ENCODE peak calls at places on chromosomes 4 and X, in nine cellular contexts. X is GM23338, W is right atrium auricular region, Y is fibroblast of pulmonary artery, A is omental fat pad, F is AG09319, L is dorsolateral prefrontal cortex, K is transverse colon, Z is HepG2. C is an unnamed sample.
A peak's percentile ranks its signal among the peaks of the same experiment; 100 is the strongest.

GRCh38 chr4:119585771-119586170 is 42.8 kb downstream of the PDE5A start:
- DNase-seq in X (no peak), W (no peak), Y (no peak), A (no peak), F (no peak), L (no peak), K (no peak), Z (no peak), C (no peak)

GRCh38 chr4:44232262-44232661 is 216.3 kb downstream of the KCTD8 start:
- DNase-seq in X (peak; percentile 19), W (no peak), Y (no peak), A (no peak), F (no peak), L (no peak), K (no peak), Z (no peak), C (no peak)

GRCh38 chr4:146437778-146438177 is 84.0 kb downstream of the SLC10A7 start:
- DNase-seq in X (no peak), W (no peak), Y (no peak), A (no peak), F (no peak), L (no peak), K (no peak), Z (no peak), C (no peak)

GRCh38 chr4:57876934-57877554 is 766.9 kb upstream of the IGFBP7 start:
- DNase-seq in X (no peak), W (no peak), Y (no peak), A (no peak), F (no peak), L (no peak), K (no peak), Z (no peak), C (no peak)

GRCh38 chr4:109332926-109333464 is 30.5 kb upstream of the COL25A1 start:
- DNase-seq in X (peak; percentile 83), W (no peak), Y (peak; percentile 2), A (no peak), F (no peak), L (no peak), K (no peak), Z (no peak), C (peak; percentile 56)

GRCh38 chrX:149074429-149074828 is 430.7 kb downstream of the IDS start:
- DNase-seq in X (peak; percentile 0), W (peak; percentile 64), Y (peak; percentile 82), A (no peak), F (peak; percentile 5), L (no peak), K (no peak), Z (no peak), C (no peak)

GRCh38 chrX:64192040-64192439 is 13.5 kb downstream of the AMER1 start:
- DNase-seq in X (no peak), W (no peak), Y (no peak), A (no peak), F (no peak), L (no peak), K (no peak), Z (no peak), C (no peak)

GRCh38 chrX:121876316-121876715 is 828.9 kb downstream of the GLUD2 start:
- DNase-seq in X (peak; percentile 0), W (no peak), Y (peak; percentile 24), A (no peak), F (peak; percentile 10), L (no peak), K (no peak), Z (no peak), C (no peak)

GRCh38 chr4:47490550-47490949 is 5.5 kb downstream of the ATP10D start:
- DNase-seq in X (peak; percentile 71), W (no peak), Y (peak; percentile 63), A (no peak), F (no peak), L (no peak), K (no peak), Z (peak; percentile 21), C (peak; percentile 8)

GRCh38 chr4:2634014-2634413 is 97.6 kb downstream of the FAM193A start:
- DNase-seq in X (no peak), W (no peak), Y (no peak), A (no peak), F (no peak), L (no peak), K (no peak), Z (no peak), C (no peak)

GRCh38 chr4:38512840-38513239 is 151.2 kb upstream of the KLF3 start:
- DNase-seq in X (peak; percentile 50), W (no peak), Y (no peak), A (no peak), F (no peak), L (no peak), K (no peak), Z (no peak), C (no peak)

GRCh38 chr4:2849267-2850140 is 5.9 kb downstream of the ADD1 start:
- DNase-seq in X (no peak), W (no peak), Y (no peak), A (no peak), F (no peak), L (no peak), K (peak; percentile 56), Z (no peak), C (no peak)

GRCh38 chr4:42136371-42136770 is 16.1 kb downstream of the BEND4 start:
- DNase-seq in X (peak; percentile 74), W (no peak), Y (no peak), A (no peak), F (no peak), L (no peak), K (no peak), Z (no peak), C (no peak)

GRCh38 chrX:153688071-153688470 is 345 bp downstream of the SLC6A8 start:
- DNase-seq in X (no peak), W (no peak), Y (no peak), A (no peak), F (no peak), L (no peak), K (no peak), Z (no peak), C (no peak)
- TF ChIP-seq CTCF in X (no peak), W (no peak), Y (no peak), A (no peak), F (no peak), L (no peak), K (no peak), Z (no peak), C (no peak)

GRCh38 chr4:77893451-77893850 is 30.8 kb downstream of the MRPL1 start:
- DNase-seq in X (no peak), W (no peak), Y (no peak), A (no peak), F (no peak), L (no peak), K (no peak), Z (no peak), C (no peak)
- TF ChIP-seq CTCF in X (no peak), W (no peak), Y (no peak), A (no peak), F (no peak), L (no peak), K (no peak), Z (no peak), C (no peak)

GRCh38 chr4:157294575-157294974 is 74.0 kb downstream of the GRIA2 start:
- DNase-seq in X (no peak), W (no peak), Y (no peak), A (no peak), F (no peak), L (no peak), K (no peak), Z (no peak), C (no peak)

GRCh38 chr4:157287445-157287844 is 66.9 kb downstream of the GRIA2 start:
- DNase-seq in X (no peak), W (no peak), Y (no peak), A (no peak), F (no peak), L (no peak), K (no peak), Z (no peak), C (no peak)

GRCh38 chr4:157290622-157291021 is 70.1 kb downstream of the GRIA2 start:
- DNase-seq in X (no peak), W (no peak), Y (no peak), A (no peak), F (no peak), L (no peak), K (no peak), Z (no peak), C (no peak)

DNA sequence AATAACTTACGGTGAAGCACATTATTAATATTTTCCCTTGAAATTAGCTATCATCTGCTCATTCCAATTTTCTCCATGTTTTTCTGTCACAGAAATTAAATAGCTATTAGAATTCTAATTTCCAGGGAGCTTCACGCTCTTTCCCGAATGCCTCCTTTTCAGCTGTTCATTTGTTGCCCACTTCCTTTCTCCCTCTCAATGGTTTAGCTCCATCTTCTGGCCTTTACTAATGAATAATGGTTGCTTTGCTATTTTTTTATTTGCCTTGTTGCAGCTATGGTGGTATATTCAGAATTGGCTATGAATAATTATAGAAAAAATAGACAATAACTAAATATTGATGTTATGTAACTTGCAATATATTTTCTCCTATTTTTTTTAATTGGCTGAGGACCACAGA is 70.5 kb downstream of the GRIA2 start:
- DNase-seq in X (peak; percentile 19), W (no peak), Y (no peak), A (no peak), F (no peak), L (no peak), K (no peak), Z (no peak), C (no peak)
- TF ChIP-seq CTCF in X (peak; percentile 58), W (no peak), Y (no peak), A (no peak), F (peak; percentile 26), L (peak; percentile 53), K (no peak), Z (peak; percentile 6), C (no peak)

GRCh38 chr4:75289843-75290616 is 224.2 kb downstream of the RCHY1 start:
- DNase-seq in X (peak; percentile 81), W (no peak), Y (peak; percentile 12), A (no peak), F (no peak), L (no peak), K (peak; percentile 14), Z (peak; percentile 20), C (peak; percentile 22)
- TF ChIP-seq CTCF in X (peak; percentile 89), W (peak; percentile 48), Y (peak; percentile 19), A (no peak), F (no peak), L (peak; percentile 29), K (peak; percentile 43), Z (peak; percentile 47), C (peak; percentile 30)

GRCh38 chr4:185471235-185472062 is at the start of gene CCDC110:
- DNase-seq in X (peak; percentile 98), W (peak; percentile 93), Y (peak; percentile 98), A (peak; percentile 78), F (peak; percentile 89), L (peak; percentile 88), K (peak; percentile 98), Z (peak; percentile 50), C (peak; percentile 98)
- TF ChIP-seq CTCF in X (peak; percentile 74), W (peak; percentile 90), Y (peak; percentile 12), A (no peak), F (peak; percentile 35), L (peak; percentile 84), K (peak; percentile 80), Z (peak; percentile 81), C (peak; percentile 47)

GRCh38 chr4:98285676-98286075 is 24.5 kb downstream of the RAP1GDS1 start:
- DNase-seq in X (no peak), W (no peak), Y (no peak), A (no peak), F (no peak), L (no peak), K (no peak), Z (no peak), C (no peak)
- TF ChIP-seq CTCF in X (no peak), W (no peak), Y (no peak), A (no peak), F (no peak), L (no peak), K (no peak), Z (no peak), C (no peak)